ENCODE peak calls at places on chromosomes 12 and 14, in eight cellular contexts. C, A, G, V, K, M, O and N are unnamed samples.

GRCh38 chr14:69004731-69005431 is 25.8 kb upstream of the ACTN1 start:
- DNase-seq in O (no peak), G (peak), M (no peak), C (no peak), V (peak), A (no peak), K (no peak), N (no peak)

GRCh38 chr12:99390707-99391106 is 256.8 kb upstream of the GARIN6 start:
- DNase-seq in G (no peak), A (peak), M (no peak), O (no peak), K (peak), C (no peak), V (no peak), N (peak)

GRCh38 chr14:106625181-106625580 is 1098.8 kb downstream of the TMEM121 start:
- DNase-seq in M (no peak), K (no peak), O (no peak), C (no peak), V (no peak), G (no peak), A (no peak), N (no peak)

GRCh38 chr14:91315844-91316267 is 71.4 kb upstream of the GPR68 start:
- DNase-seq in K (no peak), A (no peak), M (no peak), O (no peak), C (no peak), G (no peak), V (no peak), N (peak)

GRCh38 chr14:68088463-68088862 is 268.9 kb downstream of the RAD51B start:
- DNase-seq in A (no peak), O (peak), C (no peak), K (peak), G (peak), M (peak), V (peak), N (no peak)

GRCh38 chr14:49212721-49213120 is 373.5 kb downstream of the RPS29 start:
- DNase-seq in O (no peak), V (no peak), M (no peak), G (peak), A (no peak), C (no peak), K (no peak), N (no peak)

GRCh38 chr14:22978873-22979671 is 3.3 kb downstream of the AJUBA start:
- DNase-seq in C (no peak), V (no peak), A (no peak), G (peak), O (no peak), K (no peak), M (no peak), N (no peak)

GRCh38 chr12:24494401-24494800 is 454.5 kb downstream of the BCAT1 start:
- DNase-seq in G (peak), A (no peak), C (no peak), K (no peak), O (no peak), V (peak), M (no peak), N (no peak)

GRCh38 chr14:40122978-40123648 is 690.9 kb upstream of the FBXO33 start:
- DNase-seq in K (no peak), C (no peak), O (no peak), V (peak), G (peak), A (no peak), M (no peak), N (peak)

GRCh38 chr14:23550827-23551265 is 719 bp downstream of the ZFHX2 start:
- DNase-seq in V (no peak), K (peak), C (peak), M (no peak), G (no peak), O (no peak), A (no peak), N (no peak)

GRCh38 chr12:124236651-124237050 is 58.2 kb upstream of the RFLNA start:
- DNase-seq in C (no peak), K (no peak), M (no peak), G (peak), O (no peak), V (peak), A (no peak), N (no peak)

GRCh38 chr14:28875937-28876910 is 109.6 kb downstream of the FOXG1 start:
- DNase-seq in V (no peak), G (no peak), A (peak), K (peak), M (peak), O (no peak), C (no peak), N (no peak)

GRCh38 chr12:49187184-49187583 is 1.7 kb downstream of the TUBA1A start:
- DNase-seq in V (peak), G (peak), C (no peak), K (peak), A (no peak), M (peak), O (peak), N (no peak)

GRCh38 chr12:49188916-49189367 is at the start of gene TUBA1A:
- DNase-seq in C (peak), V (peak), A (peak), M (peak), G (peak), K (peak), O (peak), N (peak)

GRCh38 chr12:49188205-49188915 is 520 bp downstream of the TUBA1A start:
- DNase-seq in G (peak), O (peak), K (peak), A (peak), V (no peak), M (peak), C (peak), N (peak)

GRCh38 chr12:49190317-49190716 is 1.4 kb upstream of the TUBA1A start:
- DNase-seq in V (no peak), O (no peak), G (peak), M (no peak), K (peak), A (no peak), C (no peak), N (no peak)

GRCh38 chr12:49189731-49190314 is 943 bp upstream of the TUBA1A start:
- DNase-seq in C (no peak), M (no peak), G (peak), V (peak), K (no peak), A (no peak), O (no peak), N (no peak)
- H3K4me3 ChIP-seq in C (no peak), M (peak), G (peak), V (peak), K (peak), A (no peak), O (peak), N (peak)

DNA sequence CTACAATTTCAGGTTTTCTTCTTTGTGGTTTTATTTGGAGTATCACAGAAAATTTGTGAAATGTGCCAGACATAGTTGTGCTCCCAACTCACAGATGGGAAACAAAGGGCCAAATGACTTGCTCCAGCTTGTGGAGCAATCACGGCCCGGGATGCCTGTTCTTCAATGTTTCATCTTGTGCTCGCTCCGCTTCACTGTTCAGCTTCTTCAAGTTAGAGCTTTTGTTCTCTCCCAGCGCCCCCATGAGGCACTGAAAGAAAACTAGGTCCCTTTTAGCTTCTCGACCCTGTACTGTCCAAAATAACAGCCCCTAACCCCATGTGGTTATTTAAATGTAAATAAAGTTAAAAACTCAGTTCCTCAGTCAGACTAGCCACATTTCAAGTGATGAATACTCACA is 187.9 kb upstream of the STXBP6 start:
- DNase-seq in K (peak), A (peak), G (peak), V (no peak), O (no peak), M (peak), C (no peak), N (no peak)
- TF ChIP-seq CTCF in K (peak), A (peak), G (no peak), V (no peak), O (no peak), M (peak), C (no peak), N (no peak)

GRCh38 chr14:99578541-99579044 is 25.4 kb downstream of the CCDC85C start:
- DNase-seq in G (no peak), C (no peak), A (no peak), M (no peak), O (peak), K (no peak), V (no peak), N (no peak)
- H3K4me3 ChIP-seq in G (no peak), C (no peak), A (no peak), M (no peak), O (no peak), K (no peak), V (no peak), N (no peak)

GRCh38 chr12:1698638-1699214 is 7.9 kb downstream of the ADIPOR2 start:
- DNase-seq in V (no peak), K (no peak), G (no peak), A (no peak), C (no peak), O (no peak), M (no peak), N (no peak)
- TF ChIP-seq CTCF in V (no peak), K (no peak), G (no peak), A (no peak), C (no peak), O (no peak), M (no peak), N (no peak)

DNA sequence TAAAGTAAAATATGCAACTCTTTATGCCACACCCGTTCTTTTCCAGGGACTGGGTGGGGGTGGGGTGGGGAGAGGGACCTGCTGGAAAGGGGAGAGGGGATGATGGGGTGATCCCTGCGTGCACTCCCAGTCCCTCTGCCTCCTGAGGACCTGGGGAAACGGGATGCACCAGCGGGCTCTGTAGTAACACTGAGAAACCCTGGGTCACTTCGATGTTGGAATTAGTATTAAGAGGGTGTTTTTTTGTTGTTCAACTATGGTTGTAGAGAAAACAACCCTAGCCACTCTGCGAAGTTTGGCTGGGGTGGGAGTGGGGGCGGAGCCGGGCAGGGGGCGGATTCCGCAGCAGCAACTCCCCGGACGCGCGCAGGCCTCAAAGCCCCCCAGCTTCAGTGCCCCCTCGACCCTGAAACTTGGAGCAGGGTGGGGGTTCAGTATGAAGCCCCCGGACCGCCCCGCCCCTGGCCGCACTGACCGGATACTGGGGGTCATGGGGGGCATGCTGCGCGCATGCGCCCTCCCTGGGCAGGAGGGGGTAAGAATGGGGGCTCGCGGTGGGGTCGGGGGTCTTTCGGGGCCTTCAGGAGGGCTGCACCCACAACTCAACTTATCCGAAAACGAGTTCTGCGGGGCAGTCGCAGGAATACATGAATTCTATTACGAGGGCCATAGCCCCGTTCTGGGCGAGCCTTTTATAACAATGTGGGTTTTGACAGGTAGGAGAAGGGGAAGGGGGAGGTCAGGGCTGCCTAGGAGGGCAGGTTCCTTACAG is 1.3 kb upstream of the ARHGEF25 start:
- DNase-seq in K (peak), G (no peak), V (no peak), O (peak), A (no peak), C (no peak), M (no peak), N (no peak)
- H3K4me3 ChIP-seq in K (peak), G (no peak), V (no peak), O (peak), A (peak), C (no peak), M (peak), N (no peak)